ENCODE peak calls at places on chromosomes 2 and 18, in seven cellular contexts. K is heart left ventricle, Y is NCI-H2029, Q is activated gamma-delta T cell, O is C1 segment of cervical spinal cord, J is NCI-H1105 treated with DMSO at 0.1 percent for 48 hours, N is AG04450. P is an unnamed sample.
A peak's percentile ranks its signal among the peaks of the same experiment; 100 is the strongest.

GRCh38 chr18:77131100-77131651 is 1.4 kb downstream of the MBP start:
- DNase-seq in K (peak; percentile 61), Y (no peak), N (no peak), Q (peak; percentile 19), O (no peak), J (no peak), P (peak; percentile 59)

GRCh38 chr18:10351221-10351795 is 103.1 kb upstream of the APCDD1 start:
- DNase-seq in N (no peak), O (no peak), K (no peak), J (no peak), Q (no peak), Y (no peak), P (no peak)

GRCh38 chr18:48355526-48356115 is 53.6 kb downstream of the ZBTB7C start:
- DNase-seq in Q (no peak), K (no peak), N (no peak), O (no peak), Y (no peak), J (no peak), P (no peak)

GRCh38 chr2:467101-467500 is 179.2 kb upstream of the ALKAL2 start:
- DNase-seq in J (no peak), N (no peak), O (no peak), K (no peak), Y (no peak), Q (no peak), P (no peak)

GRCh38 chr2:68252407-68253210 is at the start of gene PPP3R1:
- DNase-seq in N (peak; percentile 92), K (peak; percentile 98), O (peak; percentile 97), J (peak; percentile 89), Q (peak; percentile 97), Y (peak; percentile 92), P (peak; percentile 97)

GRCh38 chr2:109336296-109336695 is 207.3 kb downstream of the SH3RF3 start:
- DNase-seq in Y (no peak), J (no peak), K (no peak), Q (no peak), N (no peak), O (no peak), P (no peak)

GRCh38 chr18:35616664-35617423 is 35.3 kb downstream of the GALNT1 start:
- DNase-seq in Y (no peak), Q (no peak), O (no peak), K (peak; percentile 25), N (peak; percentile 32), J (no peak), P (peak; percentile 14)

GRCh38 chr2:10894264-10894935 is 17.3 kb upstream of the KCNF1 start:
- DNase-seq in N (no peak), K (no peak), Y (no peak), O (no peak), J (no peak), Q (no peak), P (no peak)

GRCh38 chr2:32865399-32866068 is 81.2 kb upstream of the LTBP1 start:
- DNase-seq in O (no peak), Q (no peak), J (no peak), N (peak; percentile 77), K (no peak), Y (no peak), P (no peak)

GRCh38 chr2:11720752-11721151 is 25.7 kb upstream of the LPIN1 start:
- DNase-seq in N (no peak), Y (no peak), Q (no peak), O (no peak), K (no peak), J (no peak), P (no peak)

GRCh38 chr2:63871864-63872263 is 30.2 kb downstream of the UGP2 start:
- DNase-seq in O (no peak), Q (no peak), Y (no peak), N (no peak), J (no peak), K (no peak), P (no peak)

GRCh38 chr2:70303186-70303585 is 1.3 kb upstream of the FAM136A start:
- DNase-seq in J (no peak), O (no peak), Q (no peak), N (no peak), K (no peak), Y (no peak), P (no peak)

GRCh38 chr2:28391564-28392296 is 928 bp upstream of the FOSL2 start:
- DNase-seq in K (peak; percentile 93), N (peak; percentile 67), Y (peak; percentile 19), Q (peak; percentile 52), O (peak; percentile 64), J (peak; percentile 67), P (peak; percentile 93)

GRCh38 chr18:3581890-3582289 is 131.9 kb downstream of the TGIF1 start:
- DNase-seq in N (no peak), O (no peak), Q (no peak), J (no peak), K (no peak), Y (no peak), P (no peak)

GRCh38 chr2:23520256-23520655 is 135.3 kb downstream of the KLHL29 start:
- DNase-seq in O (no peak), Q (no peak), Y (no peak), J (no peak), K (no peak), N (no peak), P (no peak)

GRCh38 chr2:28545590-28546195 is 49.8 kb downstream of the PLB1 start:
- DNase-seq in J (no peak), N (no peak), Y (no peak), O (no peak), K (no peak), Q (no peak), P (no peak)

GRCh38 chr2:23404426-23404825 is 19.4 kb downstream of the KLHL29 start:
- DNase-seq in O (no peak), N (peak; percentile 57), Y (peak; percentile 84), J (peak; percentile 75), K (no peak), Q (no peak), P (no peak)

GRCh38 chr18:9994701-9995100 is 80.9 kb downstream of the VAPA start:
- DNase-seq in K (no peak), Q (no peak), Y (no peak), N (no peak), O (no peak), J (no peak), P (no peak)

GRCh38 chr2:68188831-68189230 is 31.1 kb downstream of the PNO1 start:
- DNase-seq in O (no peak), Q (no peak), Y (no peak), K (no peak), N (no peak), J (no peak), P (no peak)

GRCh38 chr18:45287531-45287930 is 327.7 kb upstream of the SLC14A2 start:
- DNase-seq in O (no peak), Y (no peak), Q (no peak), K (no peak), N (no peak), J (no peak), P (peak; percentile 28)

GRCh38 chr18:37889963-37890362 is 324.4 kb upstream of the CELF4 start:
- DNase-seq in K (no peak), Y (no peak), N (no peak), J (no peak), O (no peak), Q (no peak), P (no peak)

P was measured in heart right ventricle.